ENCODE peak calls at places on chromosomes 11 and 22, in six cellular contexts. O is mucosa of descending colon, U is A549, Q is spleen, H is kidney, J is fibroblast of lung. R is an unnamed sample.

GRCh38 chr11:121337078-121337477 is 44.5 kb downstream of the SC5D start:
- DNase-seq in O (no peak), U (no peak), Q (no peak), H (no peak), J (no peak), R (no peak)

GRCh38 chr11:2379471-2380174 is 2.5 kb downstream of the CD81 start:
- DNase-seq in O (no peak), U (no peak), Q (peak; percentile 77), H (peak; percentile 78), J (peak; percentile 9), R (no peak)

GRCh38 chr22:25407226-25407858 is 157.1 kb upstream of the GRK3 start:
- DNase-seq in O (no peak), U (no peak), Q (no peak), H (peak; percentile 41), J (no peak), R (no peak)

GRCh38 chr11:86303257-86303656 is 1.2 kb downstream of the HIKESHI start:
- DNase-seq in O (no peak), U (no peak), Q (no peak), H (no peak), J (no peak), R (no peak)

GRCh38 chr22:49960967-49961600 is 512 bp downstream of the PIM3 start:
- DNase-seq in O (peak; percentile 62), U (peak; percentile 36), Q (peak; percentile 93), H (peak; percentile 88), J (no peak), R (no peak)

GRCh38 chr22:23063539-23064380 is 6.6 kb upstream of the GNAZ start:
- DNase-seq in O (no peak), U (no peak), Q (peak; percentile 64), H (peak; percentile 55), J (no peak), R (no peak)

GRCh38 chr11:18765554-18765953 is 26.0 kb downstream of the PTPN5 start:
- DNase-seq in O (no peak), U (no peak), Q (peak; percentile 46), H (peak; percentile 26), J (peak; percentile 52), R (no peak)

GRCh38 chr11:82326853-82327252 is 406.8 kb downstream of the FAM181B start:
- DNase-seq in O (no peak), U (no peak), Q (no peak), H (peak; percentile 56), J (no peak), R (no peak)

GRCh38 chr11:108608548-108608947 is 15.0 kb upstream of the EXPH5 start:
- DNase-seq in O (no peak), U (no peak), Q (no peak), H (no peak), J (no peak), R (no peak)

GRCh38 chr11:78080818-78081495 is 1.3 kb upstream of the NDUFC2 start:
- DNase-seq in O (no peak), U (no peak), Q (no peak), H (no peak), J (peak; percentile 60), R (no peak)

DNA sequence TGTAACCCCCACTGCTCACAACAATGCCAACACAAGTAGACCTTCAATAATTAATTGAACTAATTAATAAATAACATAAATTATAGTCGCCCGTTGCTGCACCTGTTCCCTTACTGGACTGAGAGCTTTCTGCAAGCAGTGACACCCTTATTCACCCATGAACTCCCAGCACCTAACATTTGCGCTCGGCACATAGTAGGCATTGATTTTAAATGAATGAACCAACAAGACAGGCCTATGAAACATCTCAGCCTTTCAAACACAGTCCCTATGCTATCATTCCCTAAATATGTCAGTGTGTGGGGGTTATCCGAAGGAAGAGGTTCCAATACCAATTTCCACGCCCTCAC is 1.1 kb downstream of the THAP12 start:
- DNase-seq in O (no peak), U (no peak), Q (no peak), H (no peak), J (no peak), R (no peak)
- H3K4me3 ChIP-seq in O (peak overlapping the region; percentile 95), U (peak overlapping the region; percentile 99), Q (peak overlapping the region; percentile 88), H (peak overlapping the region; percentile 91), J (peak overlapping the region; percentile 52), R (peak overlapping the region; percentile 64)

DNA sequence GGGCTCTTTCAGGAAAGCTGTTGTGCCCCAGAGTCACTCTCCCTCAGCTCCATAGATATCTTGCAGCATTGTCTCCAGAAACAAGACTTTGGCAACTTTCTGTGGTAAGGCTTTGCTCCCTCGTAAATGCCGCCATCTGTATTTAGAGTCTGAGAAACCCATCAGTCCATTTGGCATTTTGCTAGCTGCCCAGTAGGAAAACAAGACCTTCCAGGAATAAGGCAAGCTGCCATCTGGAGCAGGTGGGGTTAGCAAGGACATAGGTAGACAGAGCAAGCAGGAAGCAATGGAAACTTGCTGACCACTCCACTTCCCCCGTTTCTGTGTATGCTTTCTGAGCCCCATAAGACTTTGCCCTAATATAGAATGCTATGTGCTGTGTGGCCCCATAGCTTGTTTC is 131.9 kb downstream of the SPATA19 start:
- DNase-seq in O (no peak), U (no peak), Q (no peak), H (no peak), J (no peak), R (no peak)
- H3K9me3 ChIP-seq in O (no peaks in the 10 kb centered on the region), U (no peaks in the 10 kb centered on the region), Q (no peaks in the 10 kb centered on the region), H (no peaks in the 10 kb centered on the region), J (no peaks in the 10 kb centered on the region), R (no peaks in the 10 kb centered on the region)

DNA sequence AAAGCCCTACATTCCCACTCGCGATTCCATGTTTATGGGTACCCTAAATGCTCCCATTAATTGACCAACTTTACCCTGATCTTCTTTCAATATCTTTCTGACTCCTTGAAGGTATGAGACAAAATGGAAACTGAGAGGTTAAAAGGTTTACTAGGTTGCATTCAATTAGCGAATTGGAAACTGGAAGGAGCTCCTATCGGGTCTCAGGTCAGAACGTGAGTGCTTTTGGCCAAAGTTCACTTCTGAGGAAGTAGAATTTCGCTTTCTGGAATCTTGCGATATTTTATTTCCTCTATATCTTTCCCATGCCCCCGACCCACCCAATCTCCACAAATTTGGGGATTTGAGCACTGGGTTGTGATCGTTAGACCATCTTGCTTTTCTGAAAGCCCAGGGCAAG is 2.6 kb downstream of the EHF start:
- DNase-seq in O (no peak), U (no peak), Q (no peak), H (no peak), J (no peak), R (no peak)
- H3K4me3 ChIP-seq in O (peak overlapping the region; percentile 7), U (no peak overlapping the region), Q (no peak overlapping the region), H (peak overlapping the region; percentile 31), J (no peak overlapping the region), R (no peak overlapping the region)

GRCh38 chr11:99901175-99901574 is 785.9 kb upstream of the ARHGAP42 start:
- DNase-seq in O (no peak), U (no peak), Q (no peak), H (no peak), J (no peak), R (no peak)
- H3K9me3 ChIP-seq in O (peaks cover 26% of the 10 kb centered on the region), U (no peaks in the 10 kb centered on the region), Q (peaks cover 52% of the 10 kb centered on the region), H (no peaks in the 10 kb centered on the region), J (no peaks in the 10 kb centered on the region), R (no peaks in the 10 kb centered on the region)

DNA sequence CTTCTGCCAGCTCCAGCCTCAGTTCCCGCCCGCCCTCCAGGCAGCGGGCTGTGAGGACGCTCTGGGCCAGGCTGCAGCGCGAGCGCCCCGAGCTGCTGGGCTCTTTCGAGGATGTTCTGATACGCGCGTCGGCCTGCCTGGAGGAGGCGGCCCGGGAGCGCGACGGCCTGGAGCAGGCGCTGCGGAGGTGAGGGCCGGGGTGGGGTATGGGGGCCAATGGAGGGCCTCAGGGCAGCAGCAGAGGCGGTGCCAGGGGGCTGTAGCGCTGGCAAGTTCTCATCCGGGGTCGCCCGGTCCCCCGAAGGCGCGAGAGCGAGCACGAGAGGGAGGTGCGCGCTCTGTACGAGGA is 2.2 kb downstream of the CRACR2B start:
- DNase-seq in O (no peak), U (no peak), Q (no peak), H (no peak), J (no peak), R (no peak)
- H3K4me3 ChIP-seq in O (no peak overlapping the region), U (no peak overlapping the region), Q (peak overlapping the region; percentile 43), H (peak overlapping the region; percentile 45), J (no peak overlapping the region), R (no peak overlapping the region)

GRCh38 chr11:97460091-97460490 is 1070.3 kb downstream of the JRKL start:
- DNase-seq in O (no peak), U (no peak), Q (no peak), H (no peak), J (no peak), R (no peak)
- H3K9me3 ChIP-seq in O (peaks cover 69% of the 10 kb centered on the region), U (no peaks in the 10 kb centered on the region), Q (peaks cover 42% of the 10 kb centered on the region), H (no peaks in the 10 kb centered on the region), J (no peaks in the 10 kb centered on the region), R (no peaks in the 10 kb centered on the region)

GRCh38 chr11:35623708-35624168 is 5.5 kb downstream of the FJX1 start:
- DNase-seq in O (no peak), U (no peak), Q (no peak), H (no peak), J (peak; percentile 81), R (peak; percentile 84)
- H3K4me3 ChIP-seq in O (no peak overlapping the region), U (no peak overlapping the region), Q (no peak overlapping the region), H (no peak overlapping the region), J (no peak overlapping the region), R (no peak overlapping the region)

DNA sequence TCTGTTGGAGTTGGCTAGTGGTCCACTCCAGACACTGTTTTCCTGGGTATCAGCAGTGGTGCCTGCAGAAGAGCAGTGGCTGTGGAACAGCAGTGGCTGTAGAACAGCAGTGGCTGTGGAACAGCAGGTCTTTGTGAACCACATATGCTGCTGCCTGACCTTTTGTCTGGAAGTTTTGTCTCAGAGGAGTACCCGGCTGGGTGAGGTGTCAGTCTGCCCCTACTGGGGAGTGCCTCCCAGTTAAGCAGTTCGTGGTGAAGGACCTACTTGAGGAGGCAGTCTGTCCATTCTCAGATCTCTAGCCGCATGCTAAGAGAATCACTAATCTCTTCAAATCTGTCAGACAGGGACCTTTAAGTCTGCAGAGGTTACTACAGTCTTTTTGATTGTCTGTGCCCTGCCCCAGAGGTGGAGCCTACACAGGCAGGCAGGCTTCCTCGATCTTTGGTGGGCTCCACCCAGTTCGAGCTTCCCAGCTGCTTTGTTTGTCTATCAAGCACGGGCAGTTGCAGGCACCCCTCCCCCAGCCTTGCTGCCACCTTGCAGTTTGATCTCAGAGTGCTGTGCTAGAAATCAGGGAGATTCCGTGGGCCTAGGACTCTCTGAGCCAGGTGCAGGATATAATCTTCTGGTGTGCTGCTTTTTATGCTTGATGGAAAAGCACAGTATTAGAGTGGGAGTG is 89.1 kb upstream of the TRIM48 start:
- DNase-seq in O (no peak), U (no peak), Q (peak; percentile 24), H (peak; percentile 26), J (no peak), R (peak; percentile 1)
- H3K9me3 ChIP-seq in O (peaks cover 90% of the 10 kb centered on the region), U (peaks cover 3% of the 10 kb centered on the region), Q (peaks cover 98% of the 10 kb centered on the region), H (peaks cover 2% of the 10 kb centered on the region), J (no peaks in the 10 kb centered on the region), R (no peaks in the 10 kb centered on the region)